ENCODE peak calls at places on chromosomes 6 and 20, in four cellular contexts. D is H1, K is A549, M is K562. Y is an unnamed sample.

GRCh38 chr6:37761872-37762271 is 57.7 kb upstream of the ZFAND3 start:
- DNase-seq in D (no peak), M (no peak), K (no peak), Y (peak)

GRCh38 chr6:125809771-125810315 is 19.1 kb downstream of the NCOA7 start:
- DNase-seq in D (no peak), K (no peak), M (no peak), Y (no peak)

GRCh38 chr6:40532349-40533028 is 54.7 kb downstream of the LRFN2 start:
- DNase-seq in M (no peak), K (no peak), D (no peak), Y (no peak)

GRCh38 chr20:5845686-5846651 is 95.8 kb downstream of the SHLD1 start:
- DNase-seq in M (no peak), K (no peak), D (no peak), Y (no peak)

GRCh38 chr6:28137458-28138020 is 4.1 kb upstream of the ZKSCAN8 start:
- DNase-seq in D (no peak), K (no peak), M (peak), Y (no peak)

GRCh38 chr6:159157431-159157830 is 11.8 kb upstream of the FNDC1 start:
- DNase-seq in M (no peak), D (no peak), K (no peak), Y (no peak)

GRCh38 chr20:43755390-43755789 is 28.6 kb upstream of the GTSF1L start:
- DNase-seq in M (no peak), K (no peak), D (no peak), Y (no peak)

GRCh38 chr20:36483205-36483918 is 58.0 kb upstream of the MYL9 start:
- DNase-seq in K (no peak), M (no peak), D (no peak), Y (no peak)

GRCh38 chr20:57656821-57657536 is 36.8 kb upstream of the ZBP1 start:
- DNase-seq in D (no peak), M (peak), K (no peak), Y (no peak)

GRCh38 chr20:21100590-21101452 is 5.3 kb downstream of the LINC00237 start:
- DNase-seq in D (peak), K (no peak), M (no peak), Y (no peak)

GRCh38 chr6:47161176-47161687 is 119.1 kb upstream of the ADGRF1 start:
- DNase-seq in M (no peak), K (peak), D (no peak), Y (no peak)

GRCh38 chr20:36344517-36345132 is 38.5 kb downstream of the DLGAP4 start:
- DNase-seq in K (peak), M (peak), D (peak), Y (peak)

GRCh38 chr6:168080397-168081077 is 1.5 kb upstream of the FRMD1 start:
- DNase-seq in K (no peak), M (no peak), D (no peak), Y (no peak)

GRCh38 chr20:39773380-39774000 is 811.3 kb downstream of the DHX35 start:
- DNase-seq in M (no peak), D (no peak), K (no peak), Y (no peak)

GRCh38 chr6:142302427-142303190 is 802 bp downstream of the ADGRG6 start:
- DNase-seq in M (no peak), K (no peak), D (peak), Y (peak)

GRCh38 chr20:62627901-62628612 is 14.2 kb upstream of the SLCO4A1 start:
- DNase-seq in K (no peak), M (no peak), D (no peak), Y (no peak)

GRCh38 chr6:37024665-37025337 is 19.3 kb downstream of the FGD2 start:
- DNase-seq in K (peak), M (no peak), D (no peak), Y (no peak)

GRCh38 chr20:57461726-57462125 is 63.2 kb downstream of the CTCFL start:
- DNase-seq in K (no peak), D (no peak), M (no peak), Y (no peak)

DNA sequence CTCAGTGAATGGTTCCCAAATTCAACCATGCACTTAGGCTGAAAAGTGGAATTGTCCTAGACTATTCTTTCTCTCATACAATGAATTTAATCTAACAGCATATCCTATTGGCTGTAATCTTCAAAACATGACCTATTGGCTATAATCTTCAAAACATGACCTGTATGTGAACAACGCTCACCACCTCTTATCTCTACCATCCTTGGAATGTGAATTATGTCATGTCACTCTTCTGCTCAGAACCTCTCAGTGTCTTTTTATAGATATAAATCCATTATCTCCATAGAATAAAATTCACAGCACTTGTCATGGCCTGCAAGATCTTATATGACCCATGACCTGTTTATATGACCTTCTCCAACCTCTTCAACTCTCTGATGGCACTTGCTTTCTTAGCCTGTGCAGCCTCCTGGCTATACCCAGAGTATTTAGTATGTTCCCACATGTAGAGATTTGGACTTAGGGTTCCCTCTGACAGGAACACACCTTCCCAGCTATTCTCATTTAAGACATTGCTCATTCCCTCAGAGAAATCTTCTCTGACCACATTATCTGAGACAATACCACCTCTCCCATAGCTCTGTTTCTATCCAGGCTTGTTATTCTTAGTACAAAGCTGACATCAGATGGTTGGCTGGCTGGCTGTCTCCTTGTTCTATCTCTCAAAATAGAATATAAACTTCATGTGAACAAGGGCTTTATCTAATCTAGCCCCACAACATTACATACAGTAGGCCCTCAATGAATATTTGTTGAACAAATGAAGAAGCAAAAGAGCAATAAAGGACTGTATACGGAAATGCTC is 275.0 kb upstream of the PREP start:
- DNase-seq in D (no peak), M (no peak), K (no peak), Y (no peak)
- TF ChIP-seq PHF8 in D (no peak), M (no peak), K (no peak), Y (no peak)

GRCh38 chr6:132081338-132081737 is 130.2 kb upstream of the CCN2 start:
- DNase-seq in D (no peak), M (no peak), K (no peak), Y (no peak)
- TF ChIP-seq PHF8 in D (no peak), M (no peak), K (no peak), Y (no peak)

GRCh38 chr6:13250703-13251102 is 77.6 kb downstream of the TBC1D7 start:
- DNase-seq in M (no peak), K (no peak), D (no peak), Y (no peak)

GRCh38 chr6:13249817-13250216 is 78.5 kb downstream of the TBC1D7 start:
- DNase-seq in D (no peak), M (no peak), K (no peak), Y (no peak)

GRCh38 chr6:13248953-13249432 is 79.3 kb downstream of the TBC1D7 start:
- DNase-seq in M (no peak), D (no peak), K (no peak), Y (no peak)

GRCh38 chr6:13253272-13253671 is 75.1 kb downstream of the TBC1D7 start:
- DNase-seq in K (no peak), D (no peak), M (no peak), Y (no peak)

DNA sequence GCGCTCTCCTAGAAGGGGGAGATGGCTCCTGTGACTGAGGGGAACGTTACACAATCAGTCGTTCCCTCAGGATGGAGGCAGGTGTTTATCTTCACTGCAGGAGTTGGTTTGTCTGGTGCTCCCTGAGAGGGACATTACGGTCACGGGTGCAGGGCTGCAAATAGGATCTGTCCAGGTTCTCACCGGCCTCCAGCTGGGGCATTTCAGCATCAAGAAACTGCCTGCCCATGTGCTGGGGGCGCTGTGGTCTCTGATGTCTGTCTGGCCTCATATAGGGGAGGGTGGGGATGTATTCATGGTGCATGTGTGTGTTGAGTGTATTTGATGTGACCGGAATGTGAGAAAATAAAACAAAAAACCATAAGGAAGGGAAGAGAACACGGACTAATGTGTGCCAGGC is 77.1 kb downstream of the TBC1D7 start:
- DNase-seq in D (no peak), M (peak), K (no peak), Y (peak)
- TF ChIP-seq PHF8 in D (no peak), M (no peak), K (no peak), Y (no peak)

DNA sequence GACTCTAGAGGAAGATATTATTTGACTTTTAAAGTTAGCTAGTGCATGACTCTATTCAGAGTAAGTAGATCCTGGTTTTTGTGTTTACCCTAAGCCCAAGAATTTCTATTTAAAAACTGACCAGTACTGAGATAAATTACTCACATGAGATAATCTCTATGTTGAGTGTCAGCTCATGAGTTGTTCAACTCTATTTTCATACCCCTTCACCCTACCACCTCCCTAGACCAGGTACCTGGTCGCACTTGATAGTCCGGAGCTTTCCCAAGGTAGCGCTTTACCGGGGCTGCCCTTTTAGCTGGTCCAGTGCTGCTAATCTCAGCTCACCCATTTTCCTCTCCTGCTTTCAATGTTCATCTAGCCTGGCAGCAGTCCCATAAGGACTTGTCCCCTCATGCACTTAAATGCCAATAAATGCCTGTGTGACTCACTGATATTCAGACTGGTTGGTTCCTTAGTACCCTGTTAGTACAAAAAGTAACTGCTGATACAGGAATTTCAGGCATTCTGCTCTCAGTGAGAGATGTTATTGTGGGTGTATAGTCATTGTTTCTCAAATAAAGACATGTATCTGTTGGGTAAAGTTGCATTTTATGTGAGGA is 503.9 kb downstream of the ADGRB3 start:
- DNase-seq in K (no peak), M (no peak), D (no peak), Y (no peak)
- TF ChIP-seq PHF8 in K (no peak), M (no peak), D (no peak), Y (no peak)

GRCh38 chr20:48784273-48784641 is 43.5 kb downstream of the PREX1 start:
- DNase-seq in D (no peak), M (no peak), K (no peak), Y (no peak)
- TF ChIP-seq PHF8 in D (no peak), M (no peak), K (no peak), Y (no peak)

GRCh38 chr6:39050453-39051112 is 2.0 kb downstream of the GLP1R start:
- DNase-seq in M (no peak), D (no peak), K (no peak), Y (no peak)
- TF ChIP-seq PHF8 in M (no peak), D (no peak), K (no peak), Y (no peak)

Y was measured in HepG2.